ENCODE peak calls at places on chromosome 14, in four cellular contexts. One of them, this sample, is unnamed.

GRCh38 chr14:68476212-68476964 is 316.5 kb downstream of the ZFP36L1 start:
- DNase-seq in stimulated activated CD8-positive, alpha-beta memory T cell treated with anti-CD3 and anti-CD28 coated beads, Interleukin-4, amount 100 ng/mL, for 4 hours: no peak
- DNase-seq in NCI-H774: no peak
- DNase-seq in COR-L47: no peak
- DNase-seq in this sample: peak; percentile 85

GRCh38 chr14:90168425-90169105 is 87.8 kb upstream of the PSMC1 start:
- DNase-seq in stimulated activated CD8-positive, alpha-beta memory T cell treated with anti-CD3 and anti-CD28 coated beads, Interleukin-4, amount 100 ng/mL, for 4 hours: no peak
- DNase-seq in NCI-H774: no peak
- DNase-seq in COR-L47: no peak
- DNase-seq in this sample: no peak

GRCh38 chr14:100813291-100813690 is 12.6 kb upstream of the MEG3 start:
- DNase-seq in stimulated activated CD8-positive, alpha-beta memory T cell treated with anti-CD3 and anti-CD28 coated beads, Interleukin-4, amount 100 ng/mL, for 4 hours: no peak
- DNase-seq in NCI-H774: no peak
- DNase-seq in COR-L47: no peak
- DNase-seq in this sample: no peak

GRCh38 chr14:90408713-90409112 is 11.9 kb downstream of the CALM1 start:
- DNase-seq in stimulated activated CD8-positive, alpha-beta memory T cell treated with anti-CD3 and anti-CD28 coated beads, Interleukin-4, amount 100 ng/mL, for 4 hours: no peak
- DNase-seq in NCI-H774: no peak
- DNase-seq in COR-L47: no peak
- DNase-seq in this sample: no peak

GRCh38 chr14:21541413-21542074 is 15.4 kb upstream of the SALL2 start:
- DNase-seq in stimulated activated CD8-positive, alpha-beta memory T cell treated with anti-CD3 and anti-CD28 coated beads, Interleukin-4, amount 100 ng/mL, for 4 hours: no peak
- DNase-seq in NCI-H774: no peak
- DNase-seq in COR-L47: no peak
- DNase-seq in this sample: no peak

GRCh38 chr14:104221636-104222375 is 83.4 kb downstream of the KIF26A start:
- DNase-seq in stimulated activated CD8-positive, alpha-beta memory T cell treated with anti-CD3 and anti-CD28 coated beads, Interleukin-4, amount 100 ng/mL, for 4 hours: no peak
- DNase-seq in NCI-H774: no peak
- DNase-seq in COR-L47: no peak
- DNase-seq in this sample: no peak

GRCh38 chr14:89367449-89368120 is 49.4 kb downstream of the FOXN3 start:
- DNase-seq in stimulated activated CD8-positive, alpha-beta memory T cell treated with anti-CD3 and anti-CD28 coated beads, Interleukin-4, amount 100 ng/mL, for 4 hours: no peak
- DNase-seq in NCI-H774: no peak
- DNase-seq in COR-L47: no peak
- DNase-seq in this sample: no peak

GRCh38 chr14:28651148-28651547 is 115.4 kb upstream of the FOXG1 start:
- DNase-seq in stimulated activated CD8-positive, alpha-beta memory T cell treated with anti-CD3 and anti-CD28 coated beads, Interleukin-4, amount 100 ng/mL, for 4 hours: no peak
- DNase-seq in NCI-H774: no peak
- DNase-seq in COR-L47: no peak
- DNase-seq in this sample: no peak

GRCh38 chr14:49939884-49940510 is 47.1 kb downstream of the ARF6 start:
- DNase-seq in stimulated activated CD8-positive, alpha-beta memory T cell treated with anti-CD3 and anti-CD28 coated beads, Interleukin-4, amount 100 ng/mL, for 4 hours: no peak
- DNase-seq in NCI-H774: no peak
- DNase-seq in COR-L47: no peak
- DNase-seq in this sample: no peak

GRCh38 chr14:24895243-24895583 is 154.7 kb downstream of the STXBP6 start:
- DNase-seq in stimulated activated CD8-positive, alpha-beta memory T cell treated with anti-CD3 and anti-CD28 coated beads, Interleukin-4, amount 100 ng/mL, for 4 hours: no peak
- DNase-seq in NCI-H774: no peak
- DNase-seq in COR-L47: no peak
- DNase-seq in this sample: no peak

GRCh38 chr14:50957296-50957695 is 13.0 kb upstream of the PYGL start:
- DNase-seq in stimulated activated CD8-positive, alpha-beta memory T cell treated with anti-CD3 and anti-CD28 coated beads, Interleukin-4, amount 100 ng/mL, for 4 hours: no peak
- DNase-seq in NCI-H774: no peak
- DNase-seq in COR-L47: no peak
- DNase-seq in this sample: no peak

GRCh38 chr14:34462132-34462893 is at the start of gene SPTSSA:
- DNase-seq in stimulated activated CD8-positive, alpha-beta memory T cell treated with anti-CD3 and anti-CD28 coated beads, Interleukin-4, amount 100 ng/mL, for 4 hours: peak; percentile 63
- DNase-seq in NCI-H774: peak; percentile 93
- DNase-seq in COR-L47: peak; percentile 86
- DNase-seq in this sample: no peak

GRCh38 chr14:59249029-59249428 is 60.6 kb downstream of the DAAM1 start:
- DNase-seq in stimulated activated CD8-positive, alpha-beta memory T cell treated with anti-CD3 and anti-CD28 coated beads, Interleukin-4, amount 100 ng/mL, for 4 hours: no peak
- DNase-seq in NCI-H774: no peak
- DNase-seq in COR-L47: no peak
- DNase-seq in this sample: no peak

GRCh38 chr14:34857689-34858449 is 17.3 kb downstream of the BAZ1A start:
- DNase-seq in stimulated activated CD8-positive, alpha-beta memory T cell treated with anti-CD3 and anti-CD28 coated beads, Interleukin-4, amount 100 ng/mL, for 4 hours: no peak
- DNase-seq in NCI-H774: no peak
- DNase-seq in COR-L47: no peak
- DNase-seq in this sample: no peak

GRCh38 chr14:87567926-87568325 is 425.1 kb downstream of the GALC start:
- DNase-seq in stimulated activated CD8-positive, alpha-beta memory T cell treated with anti-CD3 and anti-CD28 coated beads, Interleukin-4, amount 100 ng/mL, for 4 hours: no peak
- DNase-seq in NCI-H774: no peak
- DNase-seq in COR-L47: no peak
- DNase-seq in this sample: no peak

GRCh38 chr14:61911534-61911933 is 149.3 kb downstream of the SNAPC1 start:
- DNase-seq in stimulated activated CD8-positive, alpha-beta memory T cell treated with anti-CD3 and anti-CD28 coated beads, Interleukin-4, amount 100 ng/mL, for 4 hours: no peak
- DNase-seq in NCI-H774: peak; percentile 13
- DNase-seq in COR-L47: peak; percentile 55
- DNase-seq in this sample: no peak

GRCh38 chr14:54791001-54791400 is 111.6 kb downstream of the GCH1 start:
- DNase-seq in stimulated activated CD8-positive, alpha-beta memory T cell treated with anti-CD3 and anti-CD28 coated beads, Interleukin-4, amount 100 ng/mL, for 4 hours: no peak
- DNase-seq in NCI-H774: no peak
- DNase-seq in COR-L47: no peak
- DNase-seq in this sample: no peak

GRCh38 chr14:98114122-98114895 is 1157.7 kb downstream of the BCL11B start:
- DNase-seq in stimulated activated CD8-positive, alpha-beta memory T cell treated with anti-CD3 and anti-CD28 coated beads, Interleukin-4, amount 100 ng/mL, for 4 hours: no peak
- DNase-seq in NCI-H774: no peak
- DNase-seq in COR-L47: no peak
- DNase-seq in this sample: no peak

GRCh38 chr14:64654072-64654899 is 49.9 kb upstream of the PLEKHG3 start:
- DNase-seq in stimulated activated CD8-positive, alpha-beta memory T cell treated with anti-CD3 and anti-CD28 coated beads, Interleukin-4, amount 100 ng/mL, for 4 hours: no peak
- DNase-seq in NCI-H774: peak; percentile 12
- DNase-seq in COR-L47: no peak
- DNase-seq in this sample: peak; percentile 87

GRCh38 chr14:80867091-80867490 is 74.4 kb downstream of the CEP128 start:
- DNase-seq in stimulated activated CD8-positive, alpha-beta memory T cell treated with anti-CD3 and anti-CD28 coated beads, Interleukin-4, amount 100 ng/mL, for 4 hours: no peak
- DNase-seq in NCI-H774: no peak
- DNase-seq in COR-L47: no peak
- DNase-seq in this sample: no peak

GRCh38 chr14:99124482-99125104 is 147.4 kb downstream of the BCL11B start:
- DNase-seq in stimulated activated CD8-positive, alpha-beta memory T cell treated with anti-CD3 and anti-CD28 coated beads, Interleukin-4, amount 100 ng/mL, for 4 hours: no peak
- DNase-seq in NCI-H774: no peak
- DNase-seq in COR-L47: no peak
- DNase-seq in this sample: no peak